ENCODE peak calls at places on chromosome 17, in five cellular contexts. X is HCT116, S is A549, F is astrocyte of the cerebellum, V is upper lobe of right lung. O is an unnamed sample.

GRCh38 chr17:7988750-7989178 is 13.7 kb upstream of the GUCY2D start:
- DNase-seq in S (peak), X (peak), F (peak), V (no peak), O (peak)

GRCh38 chr17:14427914-14428639 is 127.2 kb downstream of the HS3ST3B1 start:
- DNase-seq in F (no peak), X (no peak), V (no peak), S (no peak), O (peak)

GRCh38 chr17:38920374-38921291 is 4.8 kb upstream of the LASP1NB start:
- DNase-seq in V (peak), F (no peak), X (no peak), S (no peak), O (no peak)

GRCh38 chr17:12546983-12547382 is 118.7 kb upstream of the MYOCD start:
- DNase-seq in F (no peak), X (no peak), S (no peak), V (no peak), O (no peak)

GRCh38 chr17:68248199-68248825 is 469 bp downstream of the AMZ2 start:
- DNase-seq in X (no peak), S (peak), F (no peak), V (no peak), O (no peak)

GRCh38 chr17:50027639-50028206 is 28.2 kb upstream of the ITGA3 start:
- DNase-seq in S (peak), X (peak), V (peak), F (peak), O (peak)

GRCh38 chr17:81837641-81838040 is 2.8 kb upstream of the PPP1R27 start:
- DNase-seq in S (no peak), F (no peak), V (no peak), X (no peak), O (peak)

GRCh38 chr17:21372256-21372954 is 3.8 kb upstream of the KCNJ12 start:
- DNase-seq in F (no peak), S (no peak), V (no peak), X (no peak), O (no peak)

GRCh38 chr17:29069526-29070041 is 26.6 kb downstream of the PIPOX start:
- DNase-seq in X (no peak), F (no peak), V (no peak), S (no peak), O (peak)

DNA sequence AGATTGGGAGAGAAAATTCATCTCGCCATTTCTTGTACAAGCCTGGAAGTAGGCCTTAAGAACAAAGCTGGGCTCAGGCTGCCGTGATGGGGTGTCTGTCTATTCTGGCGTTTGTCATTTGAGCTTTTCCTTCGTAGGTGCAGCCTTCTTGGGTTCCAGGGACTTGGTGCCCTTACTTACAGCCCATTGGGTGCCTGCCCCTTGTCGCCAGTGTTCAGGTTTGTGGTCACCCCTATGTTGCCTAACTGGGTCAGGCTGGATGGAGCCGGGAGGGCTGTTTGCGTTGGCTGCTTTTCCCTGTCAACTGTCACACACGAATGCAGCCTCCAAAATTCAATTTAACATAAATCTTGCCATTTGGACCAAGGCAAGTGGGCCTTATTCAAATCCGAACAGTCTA is 23.7 kb upstream of the MED9 start:
- DNase-seq in F (no peak), V (no peak), S (no peak), X (no peak), O (no peak)
- TF ChIP-seq CTCF in F (no peak), V (no peak), S (no peak), X (no peak), O (no peak)

DNA sequence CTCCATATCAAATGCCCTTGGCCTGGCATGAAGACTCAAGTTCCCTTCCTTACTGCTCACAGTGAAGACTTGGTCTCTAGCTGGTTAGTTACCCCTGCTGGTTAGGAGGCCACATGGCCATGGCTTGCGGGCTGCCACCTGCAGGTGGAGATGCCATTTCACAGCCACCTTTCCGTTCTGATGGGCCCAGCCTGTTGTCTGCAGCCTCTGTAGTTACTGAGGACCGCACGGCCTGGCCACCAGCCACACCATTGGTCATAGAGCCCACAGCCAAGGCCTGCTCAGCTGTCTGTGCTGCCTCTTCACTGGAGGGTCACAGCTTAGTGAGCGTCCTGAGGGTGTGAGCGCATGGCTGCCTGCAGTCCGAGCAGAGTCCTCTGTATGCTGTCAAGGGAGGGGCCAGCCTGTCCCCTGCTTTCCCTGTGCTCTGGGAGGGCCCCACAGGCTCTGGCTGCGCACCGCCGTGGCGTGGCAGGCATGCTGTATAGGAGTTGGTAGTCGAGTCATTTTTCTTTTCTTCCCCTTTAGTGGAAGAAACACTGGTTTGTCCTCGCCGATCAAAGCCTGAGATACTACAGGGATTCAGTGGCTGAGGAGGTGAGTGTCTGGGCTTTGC is 59.2 kb downstream of the PLD6 start:
- DNase-seq in F (no peak), V (no peak), X (peak), S (peak), O (peak)
- TF ChIP-seq CTCF in F (peak), V (peak), X (peak), S (peak), O (peak)

DNA sequence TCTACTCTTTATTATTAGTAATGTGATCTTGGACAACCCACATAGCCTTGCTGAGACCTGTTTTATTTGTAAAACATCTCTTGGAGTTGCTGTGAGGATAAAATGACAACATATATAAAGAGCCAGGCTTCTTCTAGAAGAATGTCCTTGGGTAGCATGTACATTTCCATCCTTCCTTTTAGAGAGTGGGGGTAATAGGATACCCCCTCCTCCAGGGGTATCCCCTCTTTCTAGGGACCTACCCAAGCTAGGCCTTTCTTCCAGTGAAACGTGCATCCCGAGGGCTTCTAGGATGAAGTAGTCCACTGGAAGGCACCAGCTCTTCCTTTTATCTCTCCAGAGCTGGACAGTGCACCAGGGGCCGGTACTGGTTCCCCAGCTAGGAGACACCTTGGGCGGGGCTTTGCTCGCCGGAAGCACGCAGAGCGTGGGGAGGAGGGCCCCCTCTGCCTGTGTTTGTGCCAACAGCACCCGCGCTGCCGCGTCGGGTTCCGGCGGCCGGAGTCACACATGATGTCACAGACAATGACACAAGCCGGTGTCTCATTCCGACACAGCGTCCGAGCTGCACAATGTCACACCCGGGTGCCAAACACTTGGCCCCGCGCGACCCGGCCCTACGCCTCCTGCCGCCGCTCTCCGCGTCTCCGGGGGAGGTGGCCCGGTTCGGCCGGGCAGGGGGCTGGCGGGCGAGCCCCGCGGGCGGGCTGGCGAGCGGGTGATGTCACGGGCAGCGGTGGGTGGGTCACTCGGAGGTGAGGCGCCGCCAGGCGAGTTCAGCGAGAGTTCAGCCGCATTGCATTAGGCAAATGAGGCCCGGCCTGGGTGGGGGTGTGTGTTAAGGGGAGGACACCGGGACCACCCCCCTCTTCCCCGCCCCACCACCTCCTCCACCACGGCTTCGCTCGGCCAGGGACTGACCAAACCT is 23.4 kb downstream of the GJD3 start:
- DNase-seq in F (no peak), S (peak), X (peak), V (peak), O (no peak)
- TF ChIP-seq CTCF in F (no peak), S (no peak), X (no peak), V (peak), O (no peak)

GRCh38 chr17:45756266-45756989 is 27.7 kb upstream of the CRHR1 start:
- DNase-seq in X (no peak), S (no peak), V (no peak), F (no peak), O (no peak)
- TF ChIP-seq CTCF in X (no peak), S (no peak), V (no peak), F (no peak), O (no peak)

GRCh38 chr17:5540321-5540720 is 44.0 kb downstream of the NLRP1 start:
- DNase-seq in F (no peak), V (peak), S (no peak), X (no peak), O (no peak)

GRCh38 chr17:5537251-5537650 is 47.1 kb downstream of the NLRP1 start:
- DNase-seq in V (no peak), S (no peak), F (peak), X (no peak), O (no peak)

GRCh38 chr17:5536831-5537230 is 47.5 kb downstream of the NLRP1 start:
- DNase-seq in X (no peak), V (peak), F (no peak), S (no peak), O (no peak)

GRCh38 chr17:5541610-5542202 is 42.6 kb downstream of the NLRP1 start:
- DNase-seq in V (peak), X (no peak), F (no peak), S (no peak), O (no peak)

DNA sequence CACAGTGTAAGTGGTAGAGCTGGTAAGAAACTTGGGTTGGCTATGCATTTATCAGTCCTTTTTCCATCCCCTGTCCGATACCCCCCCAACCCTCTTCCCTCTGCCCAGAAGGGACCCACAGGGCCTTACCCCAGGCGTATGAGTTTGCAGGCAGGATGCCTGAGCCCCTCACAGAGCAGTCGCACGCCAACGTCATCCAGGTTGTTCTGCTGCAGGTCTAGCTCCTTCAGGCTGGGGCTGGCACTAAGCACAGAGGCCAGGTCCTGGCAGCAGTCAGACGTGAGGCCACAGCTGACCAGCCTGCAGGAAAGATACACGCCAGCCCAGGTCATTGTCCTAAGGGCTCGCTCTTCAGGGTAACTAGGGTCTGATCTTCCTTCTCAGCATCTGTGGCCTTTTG is 45.0 kb downstream of the NLRP1 start:
- DNase-seq in F (no peak), S (no peak), X (no peak), V (peak), O (no peak)
- TF ChIP-seq CTCF in F (no peak), S (no peak), X (no peak), V (no peak), O (no peak)